ENCODE peak calls at places on chromosomes 1 and 21, in eight cellular contexts. H is left ventricle myocardium inferior; B is cardiac muscle cell; V is MM.1S; E is fibroblast of lung; A is astrocyte; G is CD8-positive, alpha-beta memory T cell; P is thyroid gland. Y is an unnamed sample. For H3K27me3, the result is how much of the 10 kb centered on the place peaks cover.

GRCh38 chr1:52834798-52835197 is 7.8 kb upstream of the ZYG11A start:
- DNase-seq in H (no peak), B (no peak), V (no peak), E (no peak), A (no peak), G (no peak), P (peak), Y (no peak)

GRCh38 chr1:180168786-180169640 is 14.3 kb downstream of the QSOX1 start:
- DNase-seq in H (no peak), B (peak), V (peak), E (peak), A (no peak), G (no peak), P (no peak), Y (no peak)

GRCh38 chr1:169110265-169110664 is 3.8 kb downstream of the ATP1B1 start:
- DNase-seq in H (no peak), B (no peak), V (no peak), E (no peak), A (no peak), G (no peak), P (no peak), Y (no peak)

GRCh38 chr1:3564921-3565831 is 46.1 kb downstream of the MEGF6 start:
- DNase-seq in H (no peak), B (peak), V (peak), E (peak), A (no peak), G (peak), P (peak), Y (no peak)

GRCh38 chr1:9075023-9075422 is 5.6 kb upstream of the SLC2A5 start:
- DNase-seq in H (no peak), B (no peak), V (no peak), E (no peak), A (no peak), G (no peak), P (no peak), Y (no peak)

GRCh38 chr1:6105218-6105679 is 59.6 kb downstream of the KCNAB2 start:
- DNase-seq in H (no peak), B (no peak), V (peak), E (no peak), A (no peak), G (no peak), P (no peak), Y (no peak)

GRCh38 chr1:151133339-151133761 is 13.1 kb downstream of the SEMA6C start:
- DNase-seq in H (no peak), B (no peak), V (no peak), E (no peak), A (no peak), G (no peak), P (no peak), Y (no peak)

GRCh38 chr1:228646717-228647522 is 88.4 kb upstream of the RHOU start:
- DNase-seq in H (no peak), B (peak), V (peak), E (peak), A (peak), G (peak), P (peak), Y (peak)

GRCh38 chr1:61287734-61288133 is 205.4 kb downstream of the NFIA start:
- DNase-seq in H (no peak), B (no peak), V (no peak), E (peak), A (peak), G (no peak), P (no peak), Y (peak)

GRCh38 chr21:44418108-44418875 is 37.0 kb upstream of the LRRC3 start:
- DNase-seq in H (peak), B (no peak), V (no peak), E (no peak), A (no peak), G (no peak), P (no peak), Y (no peak)

GRCh38 chr1:178937770-178938169 is 66.9 kb upstream of the ANGPTL1 start:
- DNase-seq in H (no peak), B (no peak), V (no peak), E (no peak), A (no peak), G (no peak), P (no peak), Y (no peak)

GRCh38 chr1:150008699-150009098 is 1.8 kb downstream of the OTUD7B start:
- DNase-seq in H (no peak), B (no peak), V (no peak), E (no peak), A (no peak), G (no peak), P (no peak), Y (no peak)

GRCh38 chr21:32096411-32096810 is 182.4 kb downstream of the MIS18A start:
- DNase-seq in H (no peak), B (peak), V (peak), E (no peak), A (no peak), G (no peak), P (no peak), Y (no peak)

GRCh38 chr1:232344791-232345399 is 285.0 kb downstream of the SIPA1L2 start:
- DNase-seq in H (no peak), B (no peak), V (no peak), E (no peak), A (peak), G (no peak), P (no peak), Y (peak)

GRCh38 chr1:53378932-53379661 is 51.2 kb upstream of the LRP8 start:
- DNase-seq in H (no peak), B (no peak), V (no peak), E (no peak), A (no peak), G (no peak), P (no peak), Y (no peak)

GRCh38 chr1:60978421-60979357 is 103.7 kb upstream of the NFIA start:
- DNase-seq in H (peak), B (peak), V (peak), E (peak), A (no peak), G (peak), P (no peak), Y (no peak)

GRCh38 chr1:37083551-37084119 is 49.3 kb upstream of the GRIK3 start:
- DNase-seq in H (no peak), B (no peak), V (no peak), E (no peak), A (no peak), G (no peak), P (no peak), Y (no peak)

GRCh38 chr1:9615316-9616063 is 26.8 kb downstream of the TMEM201 start:
- DNase-seq in H (no peak), B (peak), V (peak), E (peak), A (peak), G (peak), P (peak), Y (peak)

GRCh38 chr1:35883681-35884155 is 709 bp downstream of the AGO1 start:
- DNase-seq in H (peak), B (peak), V (no peak), E (peak), A (no peak), G (peak), P (peak), Y (no peak)

GRCh38 chr1:237851209-237851845 is 39.4 kb downstream of the ZP4 start:
- DNase-seq in H (no peak), B (peak), V (peak), E (peak), A (peak), G (no peak), P (peak), Y (peak)

GRCh38 chr1:25174730-25175612 is 57.3 kb downstream of the SYF2 start:
- DNase-seq in H (no peak), B (no peak), V (no peak), E (no peak), A (no peak), G (no peak), P (peak), Y (no peak)

GRCh38 chr1:78054972-78055371 is 9.2 kb downstream of the GIPC2 start:
- DNase-seq in H (no peak), B (no peak), V (no peak), E (no peak), A (no peak), G (no peak), P (no peak), Y (no peak)

GRCh38 chr1:225880636-225881035 is 1.5 kb downstream of the TMEM63A start:
- DNase-seq in H (no peak), B (no peak), V (no peak), E (no peak), A (no peak), G (no peak), P (no peak), Y (no peak)

GRCh38 chr1:111198836-111199235 is 1.6 kb downstream of the DENND2D start:
- DNase-seq in H (no peak), B (no peak), V (no peak), E (no peak), A (no peak), G (no peak), P (no peak), Y (no peak)

GRCh38 chr1:4944911-4945310 is 290.5 kb downstream of the AJAP1 start:
- DNase-seq in H (no peak), B (no peak), V (no peak), E (no peak), A (no peak), G (no peak), P (no peak), Y (no peak)

GRCh38 chr1:64084451-64084850 is 119.0 kb upstream of the UBE2U start:
- DNase-seq in H (no peak), B (no peak), V (no peak), E (no peak), A (no peak), G (no peak), P (no peak), Y (no peak)

GRCh38 chr1:9561429-9561828 is 22.2 kb downstream of the SLC25A33 start:
- DNase-seq in H (no peak), B (peak), V (no peak), E (peak), A (peak), G (no peak), P (peak), Y (peak)

GRCh38 chr1:58785424-58786058 is 1.7 kb upstream of the JUN start:
- DNase-seq in H (peak), B (peak), V (peak), E (peak), A (peak), G (peak), P (peak), Y (no peak)

GRCh38 chr1:41497056-41497440 is 12.6 kb upstream of the EDN2 start:
- DNase-seq in H (peak), B (no peak), V (no peak), E (no peak), A (no peak), G (no peak), P (peak), Y (no peak)

GRCh38 chr1:41496080-41497055 is 11.9 kb upstream of the EDN2 start:
- DNase-seq in H (peak), B (peak), V (peak), E (peak), A (peak), G (no peak), P (peak), Y (no peak)

GRCh38 chr1:41498809-41499208 is 14.3 kb upstream of the EDN2 start:
- DNase-seq in H (peak), B (no peak), V (no peak), E (peak), A (no peak), G (no peak), P (no peak), Y (no peak)

GRCh38 chr1:41498391-41498790 is 13.9 kb upstream of the EDN2 start:
- DNase-seq in H (no peak), B (no peak), V (no peak), E (no peak), A (no peak), G (no peak), P (no peak), Y (no peak)

DNA sequence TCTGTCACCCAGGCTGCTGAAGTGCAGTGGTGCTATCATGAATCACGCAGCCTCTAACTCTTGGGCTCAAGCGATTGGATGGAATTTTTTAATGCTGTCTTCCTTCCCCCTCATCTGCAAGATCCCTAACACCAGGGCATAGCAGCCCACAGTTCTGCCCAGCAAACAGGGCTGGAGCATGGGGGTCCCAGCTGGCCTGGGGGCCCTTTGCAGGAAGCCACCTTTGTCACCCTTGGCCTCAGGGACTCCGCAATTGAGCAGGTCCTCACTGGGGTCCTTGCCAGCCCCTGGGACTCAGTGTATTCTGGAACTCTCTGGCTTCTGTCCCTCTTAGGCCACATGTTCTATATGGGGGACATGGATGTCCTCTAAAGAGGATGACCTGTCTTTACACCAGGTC is 13.1 kb upstream of the EDN2 start:
- DNase-seq in H (no peak), B (no peak), V (no peak), E (no peak), A (no peak), G (no peak), P (no peak), Y (no peak)
- H3K27ac ChIP-seq in H (peak), B (no peak), V (no peak), E (no peak), A (no peak), G (no peak), P (no peak), Y (no peak)

GRCh38 chr1:13893456-13893855 is 193.5 kb downstream of the PRDM2 start:
- DNase-seq in H (no peak), B (no peak), V (no peak), E (no peak), A (no peak), G (no peak), P (no peak), Y (no peak)
- H3K4me3 ChIP-seq in H (peak), B (peak), V (no peak), E (no peak), A (no peak), G (no peak), P (no peak), Y (no peak)

GRCh38 chr21:36691539-36692124 is 7.3 kb upstream of the SIM2 start:
- DNase-seq in H (no peak), B (no peak), V (no peak), E (no peak), A (peak), G (no peak), P (no peak), Y (no peak)
- H3K27me3 ChIP-seq in H (half or more), B (half or more), V (half or more), E (half or more), A (half or more), G (half or more), P (under half), Y (half or more)

DNA sequence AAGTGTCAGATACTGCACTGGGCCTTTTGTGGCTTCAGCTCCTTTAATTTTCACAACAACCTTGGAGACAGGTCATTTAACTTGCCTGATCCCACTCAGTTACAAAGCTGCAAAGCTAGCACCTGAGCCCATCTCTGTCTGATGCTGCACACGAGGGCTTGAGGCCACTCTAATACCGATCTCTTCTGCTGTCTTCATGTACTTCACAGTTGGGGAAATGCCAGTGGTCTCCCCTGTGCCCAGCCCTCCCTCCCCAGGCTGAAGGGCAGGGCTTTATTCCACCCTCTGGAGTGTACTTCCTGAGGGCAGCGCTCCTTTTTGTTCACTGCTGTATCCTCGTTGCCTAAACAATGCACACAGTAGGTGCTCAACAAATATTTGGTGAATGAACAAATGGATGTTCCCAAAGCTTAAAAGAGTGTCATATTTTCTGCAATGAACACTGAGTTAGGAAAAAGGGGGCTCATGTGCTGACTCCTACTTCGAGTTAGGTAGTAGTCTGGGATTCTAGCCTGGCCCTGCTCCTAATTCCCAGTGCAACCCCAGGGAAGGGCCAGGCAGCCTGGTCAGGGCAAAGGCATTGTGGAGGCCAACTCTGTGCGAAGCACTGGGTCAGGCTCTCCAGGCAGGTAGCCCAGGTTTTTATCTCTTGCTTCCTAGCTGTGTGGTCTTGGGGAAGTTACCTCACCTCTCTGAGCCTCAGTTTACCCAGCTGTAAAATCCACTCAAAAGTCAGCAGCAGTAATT is 1.1 kb downstream of the TMCO4 start:
- DNase-seq in H (no peak), B (no peak), V (no peak), E (no peak), A (no peak), G (no peak), P (peak), Y (no peak)
- H3K27ac ChIP-seq in H (peak), B (no peak), V (no peak), E (peak), A (no peak), G (peak), P (peak), Y (no peak)

DNA sequence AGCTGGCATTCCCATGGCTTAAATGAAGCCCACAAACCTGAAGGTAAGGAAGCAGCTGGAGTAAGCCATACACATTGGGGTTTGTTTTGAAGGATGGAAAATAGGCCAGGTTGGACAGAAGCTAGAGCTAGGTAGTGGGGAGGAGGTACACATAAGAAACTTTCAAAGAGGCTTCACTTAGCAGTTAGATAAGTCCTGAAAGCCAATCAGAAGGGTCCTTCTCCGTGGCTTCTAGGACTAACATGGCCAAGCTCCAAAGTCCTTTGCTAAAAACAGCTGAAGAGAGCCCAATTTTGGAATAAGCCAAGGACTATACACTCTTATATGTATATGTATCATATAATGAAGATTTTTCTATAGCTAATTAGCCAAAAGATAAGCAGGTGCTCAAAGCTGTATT is 1.8 kb downstream of the EYA3 start:
- DNase-seq in H (no peak), B (peak), V (no peak), E (no peak), A (no peak), G (no peak), P (no peak), Y (no peak)
- H3K4me3 ChIP-seq in H (peak), B (peak), V (peak), E (peak), A (no peak), G (no peak), P (no peak), Y (no peak)

DNA sequence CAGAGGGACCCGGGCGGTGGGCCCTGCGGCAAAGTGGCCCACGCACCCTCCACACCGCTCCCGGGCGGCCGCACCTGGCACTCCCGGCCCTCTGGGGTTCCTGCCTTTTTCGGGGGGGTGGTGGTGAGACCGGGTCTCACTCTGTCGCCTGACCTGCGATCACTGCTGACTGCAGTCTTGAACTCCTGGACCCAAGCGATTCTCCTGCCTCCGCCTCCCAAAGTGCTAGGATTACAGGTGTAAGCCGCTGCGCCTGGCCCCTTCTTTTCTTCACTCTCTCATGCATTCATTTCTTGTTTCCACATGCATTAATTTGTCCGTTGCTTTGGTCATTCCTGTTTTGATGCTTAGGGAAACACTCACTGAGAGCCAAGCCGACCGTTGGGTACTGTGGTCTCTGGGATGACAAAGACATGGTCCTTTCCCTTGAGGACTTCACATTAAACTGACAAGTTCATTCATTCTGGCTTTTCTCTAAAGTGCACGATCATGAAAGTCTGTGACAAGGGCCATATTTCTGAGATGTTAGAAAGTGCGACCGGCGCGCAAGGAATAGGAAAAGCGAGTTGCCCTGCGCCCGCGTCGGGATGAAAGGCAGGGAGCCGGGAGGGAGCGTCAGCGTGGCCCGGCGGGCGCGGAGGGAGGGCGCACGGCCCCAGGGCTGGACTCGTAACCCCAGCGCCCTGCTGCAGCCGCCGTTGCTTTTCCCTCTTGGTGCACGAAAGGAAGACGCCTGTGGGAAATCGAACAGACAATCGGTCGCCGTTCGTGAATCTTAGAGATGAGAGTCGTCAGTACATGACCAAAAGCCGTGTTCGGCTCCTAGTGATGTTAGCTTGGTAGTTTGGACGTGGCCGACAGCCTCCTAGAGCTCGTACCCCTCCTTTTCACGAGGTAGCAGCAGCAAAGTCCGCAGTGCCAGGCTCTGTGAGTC is 1.0 kb upstream of the MCOLN2 start:
- DNase-seq in H (peak), B (peak), V (no peak), E (peak), A (peak), G (peak), P (peak), Y (no peak)
- H3K27me3 ChIP-seq in H (half or more), B (half or more), V (under half), E (under half), A (under half), G (under half), P (under half), Y (half or more)

DNA sequence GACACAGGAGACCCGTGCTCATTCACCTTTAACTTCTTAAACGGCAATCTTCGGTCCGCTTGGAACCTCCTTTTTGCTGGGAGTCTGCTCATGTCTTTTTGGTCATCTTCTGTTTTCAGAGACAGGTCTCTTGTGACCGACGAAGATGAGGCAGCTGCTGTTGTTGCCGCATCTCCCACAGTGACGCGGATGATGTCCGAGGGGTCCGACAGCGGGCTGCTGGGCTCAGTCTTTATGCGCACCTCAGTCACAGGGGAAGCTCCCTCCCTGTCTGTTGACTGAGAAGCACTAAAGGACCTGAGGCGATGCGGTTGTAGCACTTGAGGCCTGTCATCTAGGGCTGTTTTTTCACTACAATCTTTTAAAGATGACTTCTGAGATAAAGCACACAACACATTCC is 17.6 kb downstream of the ZBTB21 start:
- DNase-seq in H (no peak), B (no peak), V (no peak), E (no peak), A (no peak), G (no peak), P (no peak), Y (no peak)
- H3K27ac ChIP-seq in H (no peak), B (no peak), V (no peak), E (no peak), A (no peak), G (no peak), P (no peak), Y (no peak)

GRCh38 chr1:167616521-167616920 is 13.5 kb upstream of the RCSD1 start:
- DNase-seq in H (no peak), B (no peak), V (no peak), E (no peak), A (no peak), G (no peak), P (no peak), Y (no peak)
- H3K4me3 ChIP-seq in H (no peak), B (no peak), V (no peak), E (no peak), A (no peak), G (peak), P (no peak), Y (no peak)

GRCh38 chr1:155082941-155083541 is 4.4 kb downstream of the EFNA3 start:
- DNase-seq in H (no peak), B (no peak), V (no peak), E (no peak), A (no peak), G (no peak), P (no peak), Y (no peak)
- H3K27me3 ChIP-seq in H (half or more), B (under half), V (half or more), E (half or more), A (under half), G (under half), P (under half), Y (under half)

Y was measured in brain microvascular endothelial cell.